ENCODE peak calls at places on chromosomes 11 and 22, in six cellular contexts. One of them, this sample, is unnamed.

GRCh38 chr11:92322225-92322624 is 97.6 kb downstream of the FAT3 start:
- DNase-seq in iPS DF 6.9: no peak
- DNase-seq in brain microvascular endothelial cell: peak; percentile 74
- DNase-seq in fibroblast of lung: peak; percentile 71
- DNase-seq in mesenchymal stem cell: peak; percentile 29
- DNase-seq in effector memory CD8-positive, alpha-beta T cell: no peak
- DNase-seq in this sample: no peak

GRCh38 chr11:36309779-36310178 is 13.7 kb downstream of the PRR5L start:
- DNase-seq in iPS DF 6.9: no peak
- DNase-seq in mesenchymal stem cell: no peak
- DNase-seq in brain microvascular endothelial cell: no peak
- DNase-seq in effector memory CD8-positive, alpha-beta T cell: no peak
- DNase-seq in fibroblast of lung: no peak
- DNase-seq in this sample: no peak

GRCh38 chr11:17828311-17828751 is 93.8 kb downstream of the KCNC1 start:
- DNase-seq in effector memory CD8-positive, alpha-beta T cell: no peak
- DNase-seq in fibroblast of lung: peak; percentile 77
- DNase-seq in brain microvascular endothelial cell: no peak
- DNase-seq in mesenchymal stem cell: peak; percentile 16
- DNase-seq in iPS DF 6.9: no peak
- DNase-seq in this sample: no peak

GRCh38 chr11:104534268-104534667 is 364.0 kb downstream of the CASP12 start:
- DNase-seq in brain microvascular endothelial cell: peak; percentile 79
- DNase-seq in effector memory CD8-positive, alpha-beta T cell: no peak
- DNase-seq in mesenchymal stem cell: peak; percentile 61
- DNase-seq in iPS DF 6.9: no peak
- DNase-seq in fibroblast of lung: peak; percentile 71
- DNase-seq in this sample: no peak

GRCh38 chr11:126113012-126113411 is 50.3 kb upstream of the CDON start:
- DNase-seq in fibroblast of lung: no peak
- DNase-seq in effector memory CD8-positive, alpha-beta T cell: no peak
- DNase-seq in mesenchymal stem cell: no peak
- DNase-seq in brain microvascular endothelial cell: no peak
- DNase-seq in iPS DF 6.9: no peak
- DNase-seq in this sample: no peak

GRCh38 chr11:28836285-28837081 is 728.3 kb downstream of the METTL15 start:
- DNase-seq in fibroblast of lung: peak; percentile 100
- DNase-seq in iPS DF 6.9: no peak
- DNase-seq in mesenchymal stem cell: peak; percentile 86
- DNase-seq in brain microvascular endothelial cell: peak; percentile 97
- DNase-seq in effector memory CD8-positive, alpha-beta T cell: no peak
- DNase-seq in this sample: no peak

GRCh38 chr11:102753267-102753666 is 27.2 kb downstream of the MMP10 start:
- DNase-seq in fibroblast of lung: no peak
- DNase-seq in brain microvascular endothelial cell: no peak
- DNase-seq in effector memory CD8-positive, alpha-beta T cell: no peak
- DNase-seq in mesenchymal stem cell: no peak
- DNase-seq in iPS DF 6.9: no peak
- DNase-seq in this sample: no peak

GRCh38 chr11:77073328-77074001 is 6.7 kb downstream of the CAPN5 start:
- DNase-seq in mesenchymal stem cell: peak; percentile 98
- DNase-seq in brain microvascular endothelial cell: peak; percentile 88
- DNase-seq in fibroblast of lung: peak; percentile 93
- DNase-seq in effector memory CD8-positive, alpha-beta T cell: no peak
- DNase-seq in iPS DF 6.9: no peak
- DNase-seq in this sample: no peak

GRCh38 chr22:24200616-24201212 is 19.4 kb downstream of the SUSD2 start:
- DNase-seq in effector memory CD8-positive, alpha-beta T cell: no peak
- DNase-seq in brain microvascular endothelial cell: peak; percentile 48
- DNase-seq in mesenchymal stem cell: peak; percentile 35
- DNase-seq in iPS DF 6.9: no peak
- DNase-seq in fibroblast of lung: peak; percentile 94
- DNase-seq in this sample: no peak

GRCh38 chr22:46909237-46910030 is 147.0 kb downstream of the TBC1D22A start:
- DNase-seq in effector memory CD8-positive, alpha-beta T cell: no peak
- DNase-seq in fibroblast of lung: no peak
- DNase-seq in brain microvascular endothelial cell: no peak
- DNase-seq in mesenchymal stem cell: no peak
- DNase-seq in iPS DF 6.9: no peak
- DNase-seq in this sample: no peak

GRCh38 chr11:103528596-103528995 is 419.4 kb downstream of the DYNC2H1 start:
- DNase-seq in brain microvascular endothelial cell: no peak
- DNase-seq in mesenchymal stem cell: peak; percentile 51
- DNase-seq in fibroblast of lung: peak; percentile 47
- DNase-seq in effector memory CD8-positive, alpha-beta T cell: no peak
- DNase-seq in iPS DF 6.9: no peak
- DNase-seq in this sample: no peak

GRCh38 chr11:10457901-10458300 is 2.8 kb downstream of the AMPD3 start:
- DNase-seq in brain microvascular endothelial cell: no peak
- DNase-seq in iPS DF 6.9: no peak
- DNase-seq in fibroblast of lung: no peak
- DNase-seq in mesenchymal stem cell: no peak
- DNase-seq in effector memory CD8-positive, alpha-beta T cell: no peak
- DNase-seq in this sample: no peak

GRCh38 chr11:103929168-103929903 is 107.1 kb upstream of the DDI1 start:
- DNase-seq in iPS DF 6.9: no peak
- DNase-seq in effector memory CD8-positive, alpha-beta T cell: no peak
- DNase-seq in mesenchymal stem cell: no peak
- DNase-seq in brain microvascular endothelial cell: no peak
- DNase-seq in fibroblast of lung: no peak
- DNase-seq in this sample: no peak

GRCh38 chr11:5369793-5370192 is 13.8 kb upstream of the OR51M1 start:
- DNase-seq in iPS DF 6.9: no peak
- DNase-seq in mesenchymal stem cell: peak; percentile 68
- DNase-seq in effector memory CD8-positive, alpha-beta T cell: no peak
- DNase-seq in fibroblast of lung: no peak
- DNase-seq in brain microvascular endothelial cell: peak; percentile 75
- DNase-seq in this sample: no peak